ENCODE peak calls at places on chromosome 6, in four cellular contexts. P is heart left ventricle, X is cardiac muscle cell, C is adrenal gland. I is an unnamed sample. For H3K9me3, the result is how much of the 10 kb centered on the place peaks cover.

GRCh38 chr6:107187630-107188029 is 72.3 kb upstream of the BEND3 start:
- DNase-seq in C (no peak), X (no peak), P (no peak), I (no peak)

GRCh38 chr6:10386260-10386659 is 28.6 kb downstream of the TFAP2A start:
- DNase-seq in C (no peak), P (no peak), X (no peak), I (no peak)

GRCh38 chr6:56091159-56091869 is 156.1 kb downstream of the COL21A1 start:
- DNase-seq in P (no peak), X (peak), C (no peak), I (peak)

GRCh38 chr6:2008383-2008976 is 236.9 kb downstream of the GMDS start:
- DNase-seq in C (no peak), X (no peak), P (no peak), I (no peak)

GRCh38 chr6:142822383-142822782 is 122.6 kb downstream of the HIVEP2 start:
- DNase-seq in X (no peak), P (no peak), C (no peak), I (no peak)

GRCh38 chr6:40917603-40918002 is 121.4 kb downstream of the UNC5CL start:
- DNase-seq in P (no peak), X (no peak), C (no peak), I (no peak)

GRCh38 chr6:138592698-138593097 is 93.4 kb upstream of the NHSL1 start:
- DNase-seq in C (no peak), P (no peak), X (no peak), I (no peak)

GRCh38 chr6:152309006-152309405 is 328.2 kb downstream of the SYNE1 start:
- DNase-seq in P (no peak), X (no peak), C (no peak), I (no peak)

GRCh38 chr6:43608783-43609182 is 20.3 kb downstream of the GTPBP2 start:
- DNase-seq in X (no peak), P (no peak), C (no peak), I (no peak)

GRCh38 chr6:146367061-146367460 is 176.6 kb upstream of the RAB32 start:
- DNase-seq in X (no peak), C (no peak), P (no peak), I (no peak)

GRCh38 chr6:51743999-51744398 is 343.4 kb downstream of the PKHD1 start:
- DNase-seq in P (no peak), C (no peak), X (no peak), I (no peak)

GRCh38 chr6:151702851-151703629 is 104.4 kb upstream of the ESR1 start:
- DNase-seq in X (no peak), P (no peak), C (no peak), I (no peak)

GRCh38 chr6:22424196-22424595 is 127.4 kb upstream of the PRL start:
- DNase-seq in P (no peak), X (no peak), C (no peak), I (no peak)

GRCh38 chr6:157059781-157060180 is 263.5 kb downstream of the TMEM242 start:
- DNase-seq in P (no peak), C (no peak), X (peak), I (peak)

GRCh38 chr6:65531545-65531944 is 175.5 kb downstream of the EYS start:
- DNase-seq in X (no peak), P (no peak), C (no peak), I (no peak)

GRCh38 chr6:10809098-10809497 is 29.2 kb downstream of the MAK start:
- DNase-seq in P (no peak), X (peak), C (no peak), I (no peak)

GRCh38 chr6:55882731-55883595 is 7.6 kb upstream of the BMP5 start:
- DNase-seq in X (peak), P (no peak), C (peak), I (no peak)

GRCh38 chr6:14459315-14459714 is 341.7 kb downstream of the CD83 start:
- DNase-seq in C (no peak), X (no peak), P (no peak), I (no peak)

GRCh38 chr6:146526192-146526591 is 17.4 kb upstream of the RAB32 start:
- DNase-seq in P (no peak), C (no peak), X (peak), I (no peak)

GRCh38 chr6:14037402-14038277 is 79.9 kb upstream of the CD83 start:
- DNase-seq in X (peak), P (no peak), C (no peak), I (no peak)

GRCh38 chr6:33850294-33850693 is 46.5 kb upstream of the MLN start:
- DNase-seq in C (no peak), P (no peak), X (no peak), I (no peak)

GRCh38 chr6:143755301-143755744 is 77.6 kb downstream of the PHACTR2 start:
- DNase-seq in X (peak), C (peak), P (no peak), I (no peak)

GRCh38 chr6:137552809-137553208 is 58.6 kb upstream of the OLIG3 start:
- DNase-seq in P (no peak), X (no peak), C (no peak), I (no peak)

GRCh38 chr6:54193560-54193959 is 82.3 kb downstream of the MLIP start:
- DNase-seq in P (no peak), C (no peak), X (no peak), I (no peak)

GRCh38 chr6:105449756-105450390 is 47.0 kb upstream of the PREP start:
- DNase-seq in C (no peak), X (no peak), P (no peak), I (no peak)

GRCh38 chr6:148307400-148307799 is 35.2 kb upstream of the SASH1 start:
- DNase-seq in C (no peak), P (no peak), X (no peak), I (no peak)

GRCh38 chr6:3455490-3456394 is 1.1 kb downstream of the SLC22A23 start:
- DNase-seq in C (peak), P (peak), X (no peak), I (peak)

GRCh38 chr6:163554663-163555062 is 140.1 kb downstream of the QKI start:
- DNase-seq in X (peak), C (peak), P (peak), I (peak)

GRCh38 chr6:82237013-82237412 is 10.5 kb downstream of the IBTK start:
- DNase-seq in P (no peak), X (peak), C (peak), I (no peak)

GRCh38 chr6:12017263-12017662 is 5.2 kb downstream of the HIVEP1 start:
- DNase-seq in X (no peak), C (no peak), P (no peak), I (no peak)

GRCh38 chr6:107083047-107083768 is 32.1 kb downstream of the BEND3 start:
- DNase-seq in P (no peak), X (no peak), C (no peak), I (no peak)

GRCh38 chr6:13457577-13457976 is 29.8 kb downstream of the GFOD1 start:
- DNase-seq in C (no peak), X (no peak), P (no peak), I (no peak)

GRCh38 chr6:162964703-162965140 is 236.9 kb downstream of the PACRG start:
- DNase-seq in C (no peak), P (peak), X (peak), I (no peak)

GRCh38 chr6:81774542-81774941 is 22.1 kb upstream of the TENT5A start:
- DNase-seq in C (no peak), X (no peak), P (no peak), I (no peak)

GRCh38 chr6:71245265-71246049 is 43.2 kb upstream of the OGFRL1 start:
- DNase-seq in C (no peak), P (no peak), X (no peak), I (no peak)

GRCh38 chr6:37653933-37654565 is 43.6 kb downstream of the MDGA1 start:
- DNase-seq in C (no peak), P (no peak), X (no peak), I (no peak)
- TF ChIP-seq CTCF in C (no peak), P (peak), X (peak), I (peak)

DNA sequence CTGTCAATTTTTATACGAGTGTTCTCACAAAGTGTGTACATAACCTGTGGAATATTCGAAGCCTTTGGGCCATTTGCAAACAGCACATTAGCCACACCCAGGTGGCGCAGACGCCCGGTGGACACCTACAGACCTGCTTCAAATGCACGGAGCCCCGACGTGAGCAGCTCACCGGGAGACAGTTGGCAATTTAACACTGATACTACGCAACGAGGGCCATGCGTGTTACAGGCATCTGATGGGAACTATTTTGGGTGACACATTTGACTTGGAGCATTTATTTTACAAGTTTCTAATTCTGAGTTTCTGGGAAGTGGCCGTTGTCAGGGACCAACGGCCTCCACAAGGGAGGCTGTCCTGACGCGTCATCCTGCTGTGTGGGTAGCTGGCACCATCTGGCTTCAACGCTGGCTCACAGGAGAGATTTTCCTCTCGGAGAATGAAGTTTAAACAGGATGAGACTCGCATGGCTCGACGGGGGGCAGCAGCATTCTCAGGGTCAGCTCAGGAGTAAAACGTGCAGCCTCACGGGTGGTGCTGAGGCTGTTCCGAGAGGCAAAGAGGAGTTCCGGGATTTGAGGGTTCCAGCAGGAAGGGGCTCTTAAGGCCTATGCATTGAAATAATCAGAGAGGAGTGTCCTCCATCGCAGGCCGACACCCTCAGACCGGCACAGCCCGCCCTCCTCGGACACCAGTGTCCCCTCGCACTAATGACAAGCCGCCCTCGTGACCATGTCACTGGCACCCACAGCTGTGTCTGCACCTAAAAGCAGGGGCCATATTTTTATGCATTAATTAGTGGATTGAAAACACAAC is 207.4 kb downstream of the DLL1 start:
- DNase-seq in P (peak), X (no peak), C (peak), I (no peak)
- H3K9me3 ChIP-seq in P (under half), X (under half), C (under half), I (under half)

GRCh38 chr6:44737349-44737748 is 349.8 kb downstream of the CDC5L start:
- DNase-seq in P (no peak), C (no peak), X (no peak), I (no peak)

GRCh38 chr6:44735631-44735963 is 348.1 kb downstream of the CDC5L start:
- DNase-seq in X (peak), P (no peak), C (no peak), I (no peak)

GRCh38 chr6:44739163-44739562 is 351.7 kb downstream of the CDC5L start:
- DNase-seq in P (no peak), C (no peak), X (peak), I (no peak)

GRCh38 chr6:44738652-44739141 is 351.2 kb downstream of the CDC5L start:
- DNase-seq in P (no peak), C (no peak), X (peak), I (no peak)

DNA sequence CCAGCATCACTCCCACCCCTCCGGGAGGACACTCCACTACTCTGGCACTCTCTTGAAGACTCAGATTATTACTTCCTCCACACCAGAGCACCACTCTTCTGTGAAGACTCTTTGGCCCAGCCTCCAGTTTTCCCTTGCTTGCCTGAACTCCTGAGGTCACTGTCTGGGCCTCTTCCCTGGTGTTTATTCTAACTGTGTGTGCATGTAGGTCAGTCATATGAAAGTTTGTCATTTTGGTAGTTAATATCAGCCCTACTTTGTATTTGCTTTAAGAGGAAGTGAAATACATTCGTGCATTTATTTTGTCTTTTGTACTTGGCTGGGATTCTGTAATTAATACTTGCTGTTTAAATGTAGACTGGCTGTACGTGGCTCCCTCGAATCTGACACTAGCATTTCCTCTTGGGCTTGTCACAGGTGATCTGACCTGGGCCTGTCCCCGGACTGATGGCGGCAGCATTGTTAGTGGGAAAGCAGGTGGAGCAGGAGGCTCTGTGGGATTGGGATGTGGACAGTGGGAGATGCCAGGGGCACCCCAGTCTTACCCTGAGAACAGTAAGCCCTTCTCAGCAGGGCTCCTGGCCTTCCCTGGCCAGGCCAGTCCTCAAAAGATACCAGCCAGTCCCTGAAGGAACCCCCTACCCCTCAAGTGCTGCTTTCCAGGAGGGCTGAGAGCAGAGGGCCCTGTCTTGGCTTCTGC is 350.5 kb downstream of the CDC5L start:
- DNase-seq in C (no peak), X (no peak), P (no peak), I (no peak)
- H3K4me3 ChIP-seq in C (no peak), X (no peak), P (no peak), I (no peak)

GRCh38 chr6:75210885-75211739 is 5.3 kb upstream of the COL12A1 start:
- DNase-seq in X (peak), C (peak), P (no peak), I (no peak)

GRCh38 chr6:75211920-75212590 is 6.2 kb upstream of the COL12A1 start:
- DNase-seq in X (no peak), C (no peak), P (no peak), I (no peak)

GRCh38 chr6:75213112-75213511 is 7.3 kb upstream of the COL12A1 start:
- DNase-seq in X (peak), C (no peak), P (no peak), I (no peak)

GRCh38 chr6:75215291-75215690 is 9.4 kb upstream of the COL12A1 start:
- DNase-seq in X (no peak), C (no peak), P (no peak), I (no peak)

DNA sequence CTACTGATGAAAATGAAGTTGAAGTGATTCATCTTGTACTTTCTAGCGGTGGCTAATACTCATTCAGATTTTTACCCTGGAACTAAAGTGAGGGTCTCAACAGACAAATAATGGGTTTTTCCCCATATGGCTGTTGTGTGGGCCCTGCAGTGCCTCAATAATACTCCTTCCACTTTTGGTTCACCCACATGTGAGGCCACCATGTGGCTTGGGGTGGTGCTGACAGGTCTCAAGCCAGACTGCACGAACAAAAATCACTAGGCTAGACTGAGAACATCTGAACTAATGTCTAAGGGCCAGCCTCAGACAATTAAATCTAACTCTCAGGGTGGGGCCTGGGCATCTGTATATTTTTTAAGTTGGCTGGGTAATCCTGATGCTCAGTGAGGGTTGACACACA is 7.9 kb upstream of the COL12A1 start:
- DNase-seq in C (no peak), P (no peak), X (no peak), I (no peak)
- TF ChIP-seq CTCF in C (no peak), P (no peak), X (no peak), I (no peak)

DNA sequence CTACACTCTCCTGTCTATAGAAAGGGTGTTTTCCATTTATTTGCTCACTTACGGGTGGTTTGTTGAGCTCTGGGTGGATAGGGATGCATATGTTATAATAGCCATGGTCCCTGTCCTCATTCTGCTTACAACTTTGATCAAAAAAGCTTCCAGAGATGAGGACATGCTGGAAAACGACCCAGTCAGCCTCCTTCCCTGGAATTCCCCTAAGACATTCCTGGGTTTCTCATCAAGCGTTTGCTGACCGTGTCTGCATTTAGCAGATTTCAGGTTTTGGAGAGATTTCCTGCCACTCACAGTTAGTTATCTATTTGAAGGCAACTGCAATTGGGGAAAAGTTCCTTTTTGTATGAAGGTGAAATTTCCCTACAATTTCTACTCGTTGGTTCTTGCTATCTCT is 152.8 kb upstream of the AFDN start:
- DNase-seq in P (no peak), X (peak), C (no peak), I (no peak)
- H3K9me3 ChIP-seq in P (under half), X (under half), C (under half), I (under half)

GRCh38 chr6:31700716-31701401 is 2.3 kb downstream of the ABHD16A start:
- DNase-seq in P (no peak), C (no peak), X (no peak), I (no peak)
- H3K4me3 ChIP-seq in P (peak), C (no peak), X (no peak), I (no peak)

DNA sequence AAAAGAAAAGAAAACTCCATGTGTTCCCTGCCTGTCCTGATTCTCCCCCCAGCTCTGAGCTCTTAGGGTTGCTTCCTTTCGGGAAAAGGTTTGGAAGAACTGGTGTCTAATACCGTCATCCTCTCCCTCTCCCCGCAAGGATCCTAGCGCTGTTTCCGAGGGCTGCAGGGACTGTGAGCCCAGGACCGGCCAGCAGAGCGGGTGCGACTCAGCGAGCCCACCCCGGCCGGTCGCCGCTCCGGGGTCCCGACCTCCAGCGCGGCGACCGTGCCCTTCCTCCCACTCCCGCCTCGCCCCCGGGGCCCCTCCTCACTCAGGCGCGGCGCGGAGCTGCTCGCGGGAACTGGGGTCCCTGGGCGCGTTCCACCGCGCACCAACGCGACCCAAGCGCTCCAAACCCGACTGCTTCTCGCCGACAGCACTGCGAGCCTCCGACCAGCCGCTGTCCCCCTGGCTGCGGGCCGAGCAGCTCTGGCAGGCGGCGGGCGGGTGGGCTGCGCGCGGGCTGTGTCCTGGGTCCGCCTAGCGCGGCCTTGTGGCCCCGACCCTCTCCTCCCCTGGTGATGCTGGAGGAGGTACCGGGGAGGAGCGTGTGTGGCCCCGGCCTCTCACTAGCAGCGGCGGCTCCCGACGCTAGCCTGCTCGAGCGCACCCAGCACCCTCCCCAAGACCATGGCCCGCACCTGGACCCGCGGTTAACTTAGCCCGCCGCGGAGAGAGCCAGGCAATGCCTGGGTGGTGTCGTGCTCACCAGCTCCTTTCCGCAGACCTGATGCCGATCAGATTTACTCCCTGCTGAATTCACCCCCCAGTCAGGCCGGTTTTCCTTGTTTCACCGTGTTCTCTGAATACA is at the start of gene PLA2G7:
- DNase-seq in X (peak), P (peak), C (peak), I (peak)
- TF ChIP-seq CTCF in X (peak), P (no peak), C (no peak), I (no peak)

DNA sequence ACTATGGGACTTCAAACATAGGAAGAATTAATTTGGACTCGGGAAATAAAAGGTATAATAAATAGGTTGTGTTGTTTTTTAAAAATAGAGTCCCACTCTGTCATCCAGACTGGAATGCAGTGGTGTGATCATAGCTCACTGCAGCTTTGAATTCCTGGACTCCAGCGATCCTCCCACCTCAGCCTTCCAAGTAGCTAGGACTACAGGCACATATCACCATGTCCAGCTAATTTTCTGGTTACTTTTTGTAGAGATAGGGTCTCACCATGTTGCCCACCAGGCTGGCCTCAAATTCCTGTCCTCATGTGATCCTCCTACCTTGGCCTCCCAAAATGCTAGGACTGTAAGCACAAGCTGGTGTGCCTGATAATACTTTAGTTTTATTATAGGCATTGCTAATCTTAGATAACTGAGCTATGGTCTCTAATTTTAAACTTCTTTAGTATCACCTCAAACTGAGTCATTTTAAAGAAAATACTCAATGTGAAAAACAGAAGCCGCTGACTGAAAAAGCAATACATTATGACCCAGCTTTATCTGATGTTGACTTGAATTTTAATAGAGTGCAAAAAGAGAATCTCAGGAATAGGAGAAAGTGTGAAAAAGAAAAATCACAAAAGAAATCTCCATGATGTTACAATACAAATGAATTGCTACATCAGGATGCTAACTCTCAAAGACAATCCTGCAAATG is 251.0 kb downstream of the RNGTT start:
- DNase-seq in X (no peak), C (no peak), P (no peak), I (no peak)
- H3K9me3 ChIP-seq in X (under half), C (under half), P (under half), I (under half)